ENCODE peak calls at places on chromosomes 1 and 21, in nine cellular contexts. D is neural progenitor cell; O is tibial nerve; J is dermis microvascular lymphatic vessel endothelial cell; A is CD8-positive, alpha-beta memory T cell; G is hypothalamus; I is ureter; F is stimulated activated CD8-positive, alpha-beta memory T cell treated with anti-CD3 and anti-CD28 coated beads, Interleukin-15, amount 100 ng/mL, for 1 hour; X is naive thymus-derived CD4-positive, alpha-beta T cell. S is an unnamed sample.

GRCh38 chr1:69791311-69791710 is 223.6 kb downstream of the LRRC7 start:
- DNase-seq in D (no peak), O (no peak), J (no peak), A (no peak), G (no peak), I (no peak), F (no peak), X (no peak), S (no peak)

GRCh38 chr1:44406761-44407429 is 1.8 kb downstream of the RNF220 start:
- DNase-seq in D (peak), O (no peak), J (no peak), A (no peak), G (no peak), I (no peak), F (no peak), X (no peak), S (peak)

GRCh38 chr1:11653616-11654570 is at the start of gene FBXO2:
- DNase-seq in D (peak), O (no peak), J (no peak), A (no peak), G (no peak), I (no peak), F (no peak), X (no peak), S (peak)

GRCh38 chr1:11339346-11340247 is 66.6 kb downstream of the UBIAD1 start:
- DNase-seq in D (peak), O (no peak), J (no peak), A (no peak), G (no peak), I (no peak), F (no peak), X (no peak), S (peak)

GRCh38 chr1:165914136-165914798 is 86.9 kb downstream of the UCK2 start:
- DNase-seq in D (peak), O (peak), J (peak), A (peak), G (peak), I (peak), F (peak), X (peak), S (peak)

GRCh38 chr1:97123717-97124446 is 402.3 kb downstream of the PTBP2 start:
- DNase-seq in D (no peak), O (no peak), J (no peak), A (no peak), G (no peak), I (no peak), F (no peak), X (no peak), S (no peak)

GRCh38 chr1:32494711-32495337 is 30.0 kb downstream of the ZBTB8B start:
- DNase-seq in D (no peak), O (no peak), J (no peak), A (no peak), G (no peak), I (no peak), F (no peak), X (no peak), S (no peak)

GRCh38 chr1:96945509-96946084 is 224.0 kb downstream of the PTBP2 start:
- DNase-seq in D (no peak), O (no peak), J (no peak), A (no peak), G (no peak), I (no peak), F (no peak), X (no peak), S (no peak)

GRCh38 chr1:211490038-211490678 is 1.8 kb downstream of the RD3 start:
- DNase-seq in D (no peak), O (no peak), J (no peak), A (no peak), G (no peak), I (no peak), F (no peak), X (no peak), S (no peak)

GRCh38 chr1:40977721-40978120 is 1.8 kb upstream of the CTPS1 start:
- DNase-seq in D (peak), O (no peak), J (no peak), A (no peak), G (no peak), I (no peak), F (no peak), X (no peak), S (no peak)

GRCh38 chr1:208176654-208177053 is 67.5 kb downstream of the PLXNA2 start:
- DNase-seq in D (no peak), O (no peak), J (no peak), A (no peak), G (no peak), I (no peak), F (no peak), X (no peak), S (peak)

GRCh38 chr1:87346130-87346804 is 17.6 kb downstream of the LMO4 start:
- DNase-seq in D (no peak), O (no peak), J (no peak), A (no peak), G (no peak), I (no peak), F (no peak), X (no peak), S (no peak)

GRCh38 chr1:10534519-10534918 is 59.8 kb downstream of the PEX14 start:
- DNase-seq in D (no peak), O (no peak), J (no peak), A (no peak), G (no peak), I (no peak), F (no peak), X (no peak), S (no peak)

GRCh38 chr1:213649373-213649772 is 338.4 kb upstream of the PROX1 start:
- DNase-seq in D (no peak), O (no peak), J (no peak), A (no peak), G (no peak), I (no peak), F (no peak), X (no peak), S (peak)

GRCh38 chr1:170531758-170532657 is at the start of gene GORAB:
- DNase-seq in D (peak), O (peak), J (peak), A (peak), G (peak), I (peak), F (peak), X (peak), S (peak)

GRCh38 chr1:198273901-198274300 is 117.1 kb downstream of the NEK7 start:
- DNase-seq in D (no peak), O (no peak), J (no peak), A (no peak), G (no peak), I (no peak), F (no peak), X (no peak), S (no peak)

GRCh38 chr1:16903054-16903453 is 7.3 kb downstream of the RNU1-2 start:
- DNase-seq in D (no peak), O (no peak), J (no peak), A (no peak), G (no peak), I (peak), F (no peak), X (no peak), S (peak)

GRCh38 chr1:1291023-1291528 is 10.8 kb downstream of the SCNN1D start:
- DNase-seq in D (no peak), O (no peak), J (no peak), A (no peak), G (no peak), I (no peak), F (no peak), X (no peak), S (peak)

GRCh38 chr1:68442822-68443556 is 6.8 kb downstream of the RPE65 start:
- DNase-seq in D (peak), O (no peak), J (peak), A (no peak), G (no peak), I (no peak), F (no peak), X (no peak), S (peak)

GRCh38 chr1:64302971-64303370 is 99.5 kb downstream of the UBE2U start:
- DNase-seq in D (no peak), O (no peak), J (no peak), A (no peak), G (no peak), I (no peak), F (no peak), X (no peak), S (no peak)

GRCh38 chr1:192877283-192877886 is 68.5 kb downstream of the RGS2 start:
- DNase-seq in D (no peak), O (no peak), J (no peak), A (no peak), G (no peak), I (no peak), F (no peak), X (no peak), S (no peak)

GRCh38 chr21:39083377-39084008 is 99.8 kb downstream of the PSMG1 start:
- DNase-seq in D (no peak), O (no peak), J (no peak), A (no peak), G (no peak), I (peak), F (no peak), X (no peak), S (peak)

GRCh38 chr1:227391871-227392270 is 73.6 kb upstream of the CDC42BPA start:
- DNase-seq in D (no peak), O (no peak), J (no peak), A (no peak), G (no peak), I (no peak), F (no peak), X (no peak), S (no peak)

GRCh38 chr1:9037476-9038337 is 11.5 kb upstream of the SLC2A7 start:
- DNase-seq in D (no peak), O (no peak), J (no peak), A (no peak), G (no peak), I (no peak), F (no peak), X (no peak), S (no peak)

GRCh38 chr1:226308166-226308722 is 720 bp downstream of the LIN9 start:
- DNase-seq in D (peak), O (no peak), J (no peak), A (no peak), G (no peak), I (no peak), F (no peak), X (peak), S (peak)

GRCh38 chr1:193539731-193540459 is 353.5 kb upstream of the B3GALT2 start:
- DNase-seq in D (no peak), O (no peak), J (no peak), A (no peak), G (no peak), I (no peak), F (no peak), X (no peak), S (no peak)

GRCh38 chr1:11697188-11697892 is 5.8 kb downstream of the DRAXIN start:
- DNase-seq in D (peak), O (no peak), J (no peak), A (no peak), G (no peak), I (no peak), F (no peak), X (no peak), S (no peak)

GRCh38 chr1:101280049-101280448 is 43.2 kb downstream of the S1PR1 start:
- DNase-seq in D (no peak), O (no peak), J (no peak), A (no peak), G (no peak), I (no peak), F (no peak), X (no peak), S (no peak)

GRCh38 chr1:58487002-58487401 is 59.5 kb downstream of the OMA1 start:
- DNase-seq in D (no peak), O (no peak), J (no peak), A (no peak), G (no peak), I (no peak), F (no peak), X (no peak), S (no peak)

GRCh38 chr1:51961954-51962353 is 28.5 kb downstream of the RAB3B start:
- DNase-seq in D (no peak), O (no peak), J (no peak), A (no peak), G (no peak), I (no peak), F (no peak), X (no peak), S (no peak)

GRCh38 chr21:45858180-45858579 is 123.4 kb upstream of the COL6A1 start:
- DNase-seq in D (no peak), O (no peak), J (no peak), A (no peak), G (no peak), I (peak), F (no peak), X (no peak), S (no peak)

GRCh38 chr1:86507935-86508582 is 38.8 kb upstream of the CLCA4 start:
- DNase-seq in D (peak), O (no peak), J (no peak), A (peak), G (no peak), I (no peak), F (no peak), X (no peak), S (peak)

GRCh38 chr1:191707288-191707687 is 451.0 kb upstream of the RGS18 start:
- DNase-seq in D (no peak), O (no peak), J (no peak), A (no peak), G (no peak), I (no peak), F (no peak), X (no peak), S (no peak)